ENCODE peak calls at places on chromosome 14, in six cellular contexts. One of them, this sample, is unnamed.

GRCh38 chr14:56814468-56815074 is 4.3 kb upstream of the OTX2 start:
- DNase-seq in brain microvascular endothelial cell: no peak
- DNase-seq in sciatic nerve: no peak
- DNase-seq in left lung: no peak
- DNase-seq in kidney tubule cell: no peak
- DNase-seq in GDM1: no peak
- DNase-seq in this sample: no peak

GRCh38 chr14:54189358-54190354 is 207.2 kb upstream of the CDKN3 start:
- DNase-seq in brain microvascular endothelial cell: peak; percentile 76
- DNase-seq in sciatic nerve: no peak
- DNase-seq in kidney tubule cell: peak; percentile 86
- DNase-seq in GDM1: peak; percentile 16
- DNase-seq in left lung: no peak
- DNase-seq in this sample: no peak

GRCh38 chr14:68564826-68565760 is 227.8 kb downstream of the ZFP36L1 start:
- DNase-seq in brain microvascular endothelial cell: no peak
- DNase-seq in sciatic nerve: no peak
- DNase-seq in left lung: peak; percentile 36
- DNase-seq in kidney tubule cell: no peak
- DNase-seq in GDM1: no peak
- DNase-seq in this sample: no peak

GRCh38 chr14:23047751-23048693 is 6.0 kb downstream of the PSMB11 start:
- DNase-seq in left lung: no peak
- DNase-seq in brain microvascular endothelial cell: no peak
- DNase-seq in kidney tubule cell: no peak
- DNase-seq in GDM1: no peak
- DNase-seq in sciatic nerve: no peak
- DNase-seq in this sample: no peak

GRCh38 chr14:69842671-69843407 is 36.4 kb upstream of the SMOC1 start:
- DNase-seq in sciatic nerve: no peak
- DNase-seq in left lung: no peak
- DNase-seq in kidney tubule cell: no peak
- DNase-seq in brain microvascular endothelial cell: no peak
- DNase-seq in GDM1: no peak
- DNase-seq in this sample: no peak

GRCh38 chr14:103521438-103521961 is 1.1 kb downstream of the CKB start:
- DNase-seq in left lung: no peak
- DNase-seq in brain microvascular endothelial cell: no peak
- DNase-seq in GDM1: no peak
- DNase-seq in kidney tubule cell: no peak
- DNase-seq in sciatic nerve: no peak
- DNase-seq in this sample: peak; percentile 67

GRCh38 chr14:65286443-65286842 is 126.1 kb upstream of the FUT8 start:
- DNase-seq in sciatic nerve: no peak
- DNase-seq in GDM1: no peak
- DNase-seq in brain microvascular endothelial cell: no peak
- DNase-seq in kidney tubule cell: no peak
- DNase-seq in left lung: no peak
- DNase-seq in this sample: no peak

GRCh38 chr14:49623941-49624806 is 3.6 kb downstream of the MGAT2 start:
- DNase-seq in GDM1: no peak
- DNase-seq in sciatic nerve: no peak
- DNase-seq in kidney tubule cell: no peak
- DNase-seq in brain microvascular endothelial cell: no peak
- DNase-seq in left lung: no peak
- DNase-seq in this sample: no peak

GRCh38 chr14:73462815-73463214 is 4.5 kb upstream of the NUMB start:
- DNase-seq in sciatic nerve: no peak
- DNase-seq in brain microvascular endothelial cell: no peak
- DNase-seq in left lung: no peak
- DNase-seq in kidney tubule cell: no peak
- DNase-seq in GDM1: no peak
- DNase-seq in this sample: no peak

GRCh38 chr14:34539407-34540180 is at the start of gene EAPP:
- DNase-seq in kidney tubule cell: peak; percentile 98
- DNase-seq in GDM1: no peak
- DNase-seq in brain microvascular endothelial cell: peak; percentile 96
- DNase-seq in left lung: peak; percentile 99
- DNase-seq in sciatic nerve: peak; percentile 98
- DNase-seq in this sample: peak; percentile 98

GRCh38 chr14:76775159-76775694 is 14.0 kb downstream of the VASH1 start:
- DNase-seq in left lung: peak; percentile 22
- DNase-seq in kidney tubule cell: no peak
- DNase-seq in sciatic nerve: no peak
- DNase-seq in brain microvascular endothelial cell: no peak
- DNase-seq in GDM1: no peak
- DNase-seq in this sample: peak; percentile 57

GRCh38 chr14:35632276-35633071 is 98.5 kb downstream of the INSM2 start:
- DNase-seq in GDM1: no peak
- DNase-seq in kidney tubule cell: no peak
- DNase-seq in sciatic nerve: no peak
- DNase-seq in left lung: no peak
- DNase-seq in brain microvascular endothelial cell: no peak
- DNase-seq in this sample: no peak

GRCh38 chr14:31174433-31174832 is 33.2 kb downstream of the HECTD1 start:
- DNase-seq in brain microvascular endothelial cell: no peak
- DNase-seq in kidney tubule cell: no peak
- DNase-seq in GDM1: no peak
- DNase-seq in left lung: no peak
- DNase-seq in sciatic nerve: no peak
- DNase-seq in this sample: no peak

This sample was measured in chondrocyte.